ENCODE peak calls at places on chromosomes 1 and 21, in ten cellular contexts. One of them, this sample, is unnamed.

GRCh38 chr1:241828576-241828975 is 19.4 kb upstream of the EXO1 start:
- DNase-seq in uterus: no peak
- DNase-seq in heart right ventricle: no peak
- DNase-seq in adrenal gland: no peak
- DNase-seq in PC-3: peak; percentile 82
- DNase-seq in mesendoderm: peak; percentile 21
- DNase-seq in effector memory CD4-positive, alpha-beta T cell: no peak
- DNase-seq in transverse colon: no peak
- DNase-seq in BE2C: no peak
- DNase-seq in body of pancreas: no peak
- DNase-seq in this sample: no peak

GRCh38 chr1:224635356-224635755 is 19.2 kb downstream of the CNIH3 start:
- DNase-seq in transverse colon: no peak
- DNase-seq in heart right ventricle: no peak
- DNase-seq in body of pancreas: peak; percentile 68
- DNase-seq in adrenal gland: peak; percentile 84
- DNase-seq in mesendoderm: no peak
- DNase-seq in BE2C: no peak
- DNase-seq in effector memory CD4-positive, alpha-beta T cell: no peak
- DNase-seq in PC-3: peak; percentile 94
- DNase-seq in uterus: no peak
- DNase-seq in this sample: peak; percentile 68

GRCh38 chr1:235734335-235734734 is 84.8 kb upstream of the GNG4 start:
- DNase-seq in adrenal gland: no peak
- DNase-seq in PC-3: peak; percentile 26
- DNase-seq in body of pancreas: no peak
- DNase-seq in heart right ventricle: no peak
- DNase-seq in BE2C: no peak
- DNase-seq in mesendoderm: no peak
- DNase-seq in transverse colon: no peak
- DNase-seq in effector memory CD4-positive, alpha-beta T cell: no peak
- DNase-seq in uterus: no peak
- DNase-seq in this sample: no peak

GRCh38 chr1:103106426-103107321 is 1.6 kb downstream of the COL11A1 start:
- DNase-seq in mesendoderm: peak; percentile 88
- DNase-seq in BE2C: peak; percentile 58
- DNase-seq in body of pancreas: peak; percentile 34
- DNase-seq in effector memory CD4-positive, alpha-beta T cell: no peak
- DNase-seq in adrenal gland: peak; percentile 47
- DNase-seq in transverse colon: no peak
- DNase-seq in uterus: no peak
- DNase-seq in PC-3: peak; percentile 70
- DNase-seq in heart right ventricle: no peak
- DNase-seq in this sample: peak; percentile 82

GRCh38 chr1:201714542-201715276 is 114.2 kb upstream of the IPO9 start:
- DNase-seq in heart right ventricle: peak; percentile 75
- DNase-seq in uterus: peak; percentile 97
- DNase-seq in mesendoderm: peak; percentile 95
- DNase-seq in adrenal gland: peak; percentile 93
- DNase-seq in PC-3: peak; percentile 95
- DNase-seq in transverse colon: peak; percentile 74
- DNase-seq in effector memory CD4-positive, alpha-beta T cell: no peak
- DNase-seq in BE2C: peak; percentile 49
- DNase-seq in body of pancreas: peak; percentile 58
- DNase-seq in this sample: peak; percentile 97

GRCh38 chr1:65758128-65758527 is 34.6 kb upstream of the PDE4B start:
- DNase-seq in body of pancreas: no peak
- DNase-seq in mesendoderm: no peak
- DNase-seq in heart right ventricle: no peak
- DNase-seq in effector memory CD4-positive, alpha-beta T cell: no peak
- DNase-seq in BE2C: no peak
- DNase-seq in transverse colon: no peak
- DNase-seq in uterus: no peak
- DNase-seq in PC-3: no peak
- DNase-seq in adrenal gland: no peak
- DNase-seq in this sample: no peak

GRCh38 chr21:32463367-32463766 is 50.9 kb downstream of the EVA1C start:
- DNase-seq in BE2C: no peak
- DNase-seq in uterus: peak; percentile 59
- DNase-seq in effector memory CD4-positive, alpha-beta T cell: no peak
- DNase-seq in adrenal gland: peak; percentile 39
- DNase-seq in PC-3: peak; percentile 66
- DNase-seq in heart right ventricle: no peak
- DNase-seq in body of pancreas: no peak
- DNase-seq in mesendoderm: no peak
- DNase-seq in transverse colon: no peak
- DNase-seq in this sample: no peak

GRCh38 chr1:207748737-207749528 is 2.9 kb upstream of the CD46 start:
- DNase-seq in effector memory CD4-positive, alpha-beta T cell: no peak
- DNase-seq in adrenal gland: no peak
- DNase-seq in transverse colon: no peak
- DNase-seq in BE2C: no peak
- DNase-seq in PC-3: peak; percentile 83
- DNase-seq in heart right ventricle: no peak
- DNase-seq in uterus: no peak
- DNase-seq in body of pancreas: no peak
- DNase-seq in mesendoderm: no peak
- DNase-seq in this sample: no peak

GRCh38 chr21:26849428-26850115 is 4.4 kb upstream of the ADAMTS1 start:
- DNase-seq in effector memory CD4-positive, alpha-beta T cell: no peak
- DNase-seq in uterus: no peak
- DNase-seq in transverse colon: no peak
- DNase-seq in heart right ventricle: peak; percentile 53
- DNase-seq in mesendoderm: peak; percentile 64
- DNase-seq in BE2C: peak; percentile 64
- DNase-seq in adrenal gland: no peak
- DNase-seq in PC-3: peak; percentile 74
- DNase-seq in body of pancreas: no peak
- DNase-seq in this sample: peak; percentile 76

GRCh38 chr21:24894324-24894723 is 713.0 kb downstream of the MRPL39 start:
- DNase-seq in uterus: no peak
- DNase-seq in heart right ventricle: no peak
- DNase-seq in BE2C: no peak
- DNase-seq in body of pancreas: no peak
- DNase-seq in transverse colon: no peak
- DNase-seq in adrenal gland: no peak
- DNase-seq in PC-3: no peak
- DNase-seq in mesendoderm: no peak
- DNase-seq in effector memory CD4-positive, alpha-beta T cell: no peak
- DNase-seq in this sample: no peak

GRCh38 chr1:221268295-221268694 is 389.1 kb downstream of the HLX start:
- DNase-seq in body of pancreas: no peak
- DNase-seq in adrenal gland: no peak
- DNase-seq in mesendoderm: no peak
- DNase-seq in PC-3: peak; percentile 50
- DNase-seq in transverse colon: no peak
- DNase-seq in heart right ventricle: no peak
- DNase-seq in uterus: no peak
- DNase-seq in effector memory CD4-positive, alpha-beta T cell: no peak
- DNase-seq in BE2C: no peak
- DNase-seq in this sample: no peak

GRCh38 chr21:15141236-15141970 is 76.6 kb upstream of the NRIP1 start:
- DNase-seq in body of pancreas: peak; percentile 93
- DNase-seq in adrenal gland: no peak
- DNase-seq in effector memory CD4-positive, alpha-beta T cell: no peak
- DNase-seq in PC-3: no peak
- DNase-seq in BE2C: no peak
- DNase-seq in transverse colon: peak; percentile 57
- DNase-seq in uterus: no peak
- DNase-seq in mesendoderm: no peak
- DNase-seq in heart right ventricle: no peak
- DNase-seq in this sample: no peak

GRCh38 chr1:91889717-91890459 is 3.9 kb upstream of the TGFBR3 start:
- DNase-seq in mesendoderm: peak; percentile 18
- DNase-seq in adrenal gland: peak; percentile 74
- DNase-seq in body of pancreas: no peak
- DNase-seq in PC-3: peak; percentile 75
- DNase-seq in effector memory CD4-positive, alpha-beta T cell: no peak
- DNase-seq in heart right ventricle: no peak
- DNase-seq in uterus: peak; percentile 51
- DNase-seq in BE2C: no peak
- DNase-seq in transverse colon: no peak
- DNase-seq in this sample: peak; percentile 22

GRCh38 chr1:162319510-162320160 is 57.0 kb downstream of the SPATA46 start:
- DNase-seq in body of pancreas: no peak
- DNase-seq in BE2C: no peak
- DNase-seq in PC-3: peak; percentile 2
- DNase-seq in uterus: no peak
- DNase-seq in transverse colon: no peak
- DNase-seq in effector memory CD4-positive, alpha-beta T cell: no peak
- DNase-seq in heart right ventricle: no peak
- DNase-seq in mesendoderm: no peak
- DNase-seq in adrenal gland: no peak
- DNase-seq in this sample: peak; percentile 74

GRCh38 chr1:46342084-46342656 is 1.6 kb downstream of the NSUN4 start:
- DNase-seq in uterus: no peak
- DNase-seq in body of pancreas: no peak
- DNase-seq in transverse colon: no peak
- DNase-seq in mesendoderm: peak; percentile 70
- DNase-seq in effector memory CD4-positive, alpha-beta T cell: no peak
- DNase-seq in PC-3: peak; percentile 23
- DNase-seq in heart right ventricle: no peak
- DNase-seq in BE2C: no peak
- DNase-seq in adrenal gland: no peak
- DNase-seq in this sample: no peak

DNA sequence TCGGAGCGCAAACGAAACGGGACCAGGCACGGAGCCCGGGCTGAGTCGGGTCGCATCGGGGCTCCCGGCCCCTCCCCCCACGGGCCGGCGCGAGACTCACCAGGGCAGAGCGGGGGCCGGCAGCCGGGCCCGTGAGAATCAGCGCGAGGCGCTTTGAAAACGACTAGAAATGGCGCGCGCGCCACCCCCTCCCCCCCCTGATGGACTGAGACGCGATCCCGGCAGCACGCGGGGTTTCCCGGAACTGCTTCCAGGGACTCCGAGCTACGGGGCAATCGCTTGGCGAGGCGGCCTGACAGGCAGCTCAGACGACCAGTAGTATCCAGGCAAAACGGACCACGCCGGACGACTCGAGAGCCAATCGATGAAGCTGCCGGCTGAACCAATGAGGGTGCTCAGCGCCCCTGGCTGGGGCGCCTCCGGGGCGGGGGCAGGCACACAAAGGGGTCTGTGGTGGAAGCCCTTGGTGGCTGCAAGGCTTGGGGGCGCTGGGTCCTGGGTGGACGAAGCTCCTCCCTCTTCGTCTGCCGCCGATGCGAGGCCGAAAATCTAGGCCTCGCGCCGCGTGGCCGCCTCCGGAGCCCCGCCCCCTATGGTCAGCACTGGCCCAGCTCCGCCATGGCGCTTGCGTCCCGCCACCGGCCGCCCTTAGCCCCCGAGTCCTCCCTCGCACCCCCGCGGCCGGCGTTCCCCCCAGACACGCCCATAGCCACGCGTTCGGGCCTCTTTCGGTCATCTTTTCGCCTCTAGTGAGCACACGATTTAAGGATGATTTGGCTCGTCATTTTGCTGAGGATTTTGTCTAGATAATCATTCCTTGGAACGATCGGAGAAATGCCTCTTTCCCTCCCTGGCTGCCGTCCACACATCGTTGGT is at the start of gene HNRNPR:
- DNase-seq in transverse colon: peak; percentile 99
- DNase-seq in PC-3: peak; percentile 99
- DNase-seq in adrenal gland: peak; percentile 100
- DNase-seq in BE2C: peak; percentile 98
- DNase-seq in uterus: peak; percentile 100
- DNase-seq in mesendoderm: peak; percentile 100
- DNase-seq in heart right ventricle: peak; percentile 100
- DNase-seq in effector memory CD4-positive, alpha-beta T cell: peak; percentile 98
- DNase-seq in body of pancreas: peak; percentile 100
- DNase-seq in this sample: peak; percentile 100
- H3K36me3 ChIP-seq in transverse colon: no peaks in the 10 kb centered on the region
- H3K36me3 ChIP-seq in PC-3: peaks cover 8% of the 10 kb centered on the region
- H3K36me3 ChIP-seq in adrenal gland: no peaks in the 10 kb centered on the region
- H3K36me3 ChIP-seq in BE2C: peaks cover 3% of the 10 kb centered on the region
- H3K36me3 ChIP-seq in uterus: no peaks in the 10 kb centered on the region
- H3K36me3 ChIP-seq in mesendoderm: no peaks in the 10 kb centered on the region
- H3K36me3 ChIP-seq in heart right ventricle: no peaks in the 10 kb centered on the region
- H3K36me3 ChIP-seq in effector memory CD4-positive, alpha-beta T cell: no peaks in the 10 kb centered on the region
- H3K36me3 ChIP-seq in body of pancreas: no peaks in the 10 kb centered on the region
- H3K36me3 ChIP-seq in this sample: no peaks in the 10 kb centered on the region

DNA sequence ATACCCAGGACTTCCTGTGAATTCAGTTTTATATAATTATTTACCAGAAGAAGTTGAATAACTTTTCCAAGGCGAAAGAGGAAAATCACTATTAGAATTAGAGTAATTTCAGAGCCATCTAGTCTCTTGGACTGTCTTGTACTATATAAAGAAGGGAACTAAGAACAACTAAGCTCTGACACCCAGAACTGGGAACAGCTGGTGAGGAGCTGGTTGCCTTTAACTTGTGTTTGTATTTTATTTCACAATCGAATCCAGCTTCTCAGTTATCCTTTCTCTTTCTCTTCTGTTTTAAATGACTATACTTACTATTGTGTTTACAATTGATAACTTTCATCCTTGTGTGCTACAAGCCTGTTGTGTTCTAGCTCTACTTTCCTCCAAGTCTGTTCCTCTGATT is 8.4 kb downstream of the SNX27 start:
- DNase-seq in effector memory CD4-positive, alpha-beta T cell: no peak
- DNase-seq in BE2C: no peak
- DNase-seq in PC-3: no peak
- DNase-seq in mesendoderm: no peak
- DNase-seq in uterus: no peak
- DNase-seq in transverse colon: no peak
- DNase-seq in heart right ventricle: no peak
- DNase-seq in body of pancreas: no peak
- DNase-seq in adrenal gland: no peak
- DNase-seq in this sample: no peak
- H3K4me1 ChIP-seq in effector memory CD4-positive, alpha-beta T cell: no peaks in the 10 kb centered on the region
- H3K4me1 ChIP-seq in BE2C: peaks cover 25% of the 10 kb centered on the region
- H3K4me1 ChIP-seq in PC-3: peaks cover 50% of the 10 kb centered on the region
- H3K4me1 ChIP-seq in mesendoderm: peaks cover 3% of the 10 kb centered on the region
- H3K4me1 ChIP-seq in uterus: no peaks in the 10 kb centered on the region
- H3K4me1 ChIP-seq in transverse colon: peaks cover 78% of the 10 kb centered on the region
- H3K4me1 ChIP-seq in heart right ventricle: peaks cover 28% of the 10 kb centered on the region
- H3K4me1 ChIP-seq in body of pancreas: peaks cover 39% of the 10 kb centered on the region
- H3K4me1 ChIP-seq in adrenal gland: peaks cover 18% of the 10 kb centered on the region
- H3K4me1 ChIP-seq in this sample: peaks cover 7% of the 10 kb centered on the region

GRCh38 chr21:42282715-42283114 is 32.5 kb downstream of the TFF3 start:
- DNase-seq in BE2C: no peak
- DNase-seq in mesendoderm: no peak
- DNase-seq in body of pancreas: no peak
- DNase-seq in adrenal gland: no peak
- DNase-seq in PC-3: no peak
- DNase-seq in heart right ventricle: no peak
- DNase-seq in uterus: no peak
- DNase-seq in effector memory CD4-positive, alpha-beta T cell: no peak
- DNase-seq in transverse colon: no peak
- DNase-seq in this sample: no peak
- H3K36me3 ChIP-seq in BE2C: peaks cover 2% of the 10 kb centered on the region
- H3K36me3 ChIP-seq in mesendoderm: no peaks in the 10 kb centered on the region
- H3K36me3 ChIP-seq in body of pancreas: no peaks in the 10 kb centered on the region
- H3K36me3 ChIP-seq in adrenal gland: peaks cover 48% of the 10 kb centered on the region
- H3K36me3 ChIP-seq in PC-3: no peaks in the 10 kb centered on the region
- H3K36me3 ChIP-seq in heart right ventricle: peaks cover 4% of the 10 kb centered on the region
- H3K36me3 ChIP-seq in uterus: no peaks in the 10 kb centered on the region
- H3K36me3 ChIP-seq in effector memory CD4-positive, alpha-beta T cell: peaks cover 49% of the 10 kb centered on the region
- H3K36me3 ChIP-seq in transverse colon: no peaks in the 10 kb centered on the region
- H3K36me3 ChIP-seq in this sample: no peaks in the 10 kb centered on the region

DNA sequence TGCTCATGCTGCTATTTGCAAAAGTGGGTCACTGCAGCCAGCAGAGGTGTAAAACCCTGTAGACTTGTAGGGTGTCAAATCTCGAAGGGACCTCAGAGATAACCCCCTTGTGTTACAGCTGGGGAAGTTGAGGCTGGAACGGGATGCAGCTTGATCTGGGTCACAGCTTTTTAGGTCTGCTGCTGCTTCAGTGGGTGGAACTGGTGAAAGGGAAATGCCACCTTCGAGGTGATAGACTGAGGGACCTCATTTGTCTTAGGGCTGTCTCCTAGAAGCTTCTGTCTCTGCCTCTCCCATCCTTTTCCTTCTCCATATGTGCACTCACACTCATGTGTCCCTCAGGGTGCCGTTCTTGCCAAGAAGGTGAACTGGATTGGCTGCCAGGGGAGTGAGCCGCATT is 35.4 kb downstream of the QSOX1 start:
- DNase-seq in transverse colon: no peak
- DNase-seq in uterus: no peak
- DNase-seq in effector memory CD4-positive, alpha-beta T cell: no peak
- DNase-seq in mesendoderm: no peak
- DNase-seq in PC-3: no peak
- DNase-seq in heart right ventricle: no peak
- DNase-seq in adrenal gland: no peak
- DNase-seq in BE2C: no peak
- DNase-seq in body of pancreas: no peak
- DNase-seq in this sample: no peak
- H3K4me1 ChIP-seq in transverse colon: peaks cover 8% of the 10 kb centered on the region
- H3K4me1 ChIP-seq in uterus: no peaks in the 10 kb centered on the region
- H3K4me1 ChIP-seq in effector memory CD4-positive, alpha-beta T cell: no peaks in the 10 kb centered on the region
- H3K4me1 ChIP-seq in mesendoderm: no peaks in the 10 kb centered on the region
- H3K4me1 ChIP-seq in PC-3: no peaks in the 10 kb centered on the region
- H3K4me1 ChIP-seq in heart right ventricle: no peaks in the 10 kb centered on the region
- H3K4me1 ChIP-seq in adrenal gland: no peaks in the 10 kb centered on the region
- H3K4me1 ChIP-seq in BE2C: no peaks in the 10 kb centered on the region
- H3K4me1 ChIP-seq in body of pancreas: no peaks in the 10 kb centered on the region
- H3K4me1 ChIP-seq in this sample: no peaks in the 10 kb centered on the region